ENCODE peak calls at places on chromosomes 1 and 21, in eight cellular contexts. H is small intestine; L is NCI-H2171 treated with DMSO at 0.1 percent for 48 hours; N is HFF-Myc; Z is T-helper 2 cell; D is activated CD4-positive, alpha-beta T cell treated with anti-CD3 and anti-CD28 coated beads, Interleukin-2, amount 50 U/mL, for 4 hours; A is iris pigment epithelial cell; J is stimulated activated CD8-positive, alpha-beta memory T cell treated with anti-CD3 and anti-CD28 coated beads, Interleukin-4, amount 100 ng/mL, for 4 hours. Q is an unnamed sample.

GRCh38 chr1:179169616-179170467 is 59.6 kb downstream of the ABL2 start:
- DNase-seq in H (no peak), L (no peak), A (peak; percentile 90), N (no peak), J (no peak), D (no peak), Z (no peak), Q (no peak)

GRCh38 chr1:246214708-246215504 is 292.2 kb downstream of the SMYD3 start:
- DNase-seq in N (peak; percentile 53), Z (no peak), A (peak; percentile 97), H (no peak), D (no peak), L (no peak), J (no peak), Q (no peak)

GRCh38 chr1:233704125-233704881 is 90.4 kb downstream of the KCNK1 start:
- DNase-seq in N (no peak), L (peak; percentile 17), D (no peak), A (peak; percentile 10), J (no peak), Z (no peak), H (peak; percentile 25), Q (peak; percentile 21)

GRCh38 chr1:40980453-40981121 is 1.1 kb downstream of the CTPS1 start:
- DNase-seq in H (peak; percentile 27), Z (peak; percentile 75), L (peak; percentile 28), A (peak; percentile 64), J (peak; percentile 9), D (peak; percentile 40), N (no peak), Q (peak; percentile 98)

GRCh38 chr1:65254320-65255087 is 54.8 kb upstream of the DNAJC6 start:
- DNase-seq in L (peak; percentile 76), D (peak; percentile 81), H (peak; percentile 73), Z (peak; percentile 91), J (peak; percentile 53), N (no peak), A (peak; percentile 60), Q (peak; percentile 41)

GRCh38 chr1:8155528-8156186 is 129.5 kb upstream of the ERRFI1 start:
- DNase-seq in N (no peak), Z (no peak), J (no peak), A (peak; percentile 43), L (no peak), H (no peak), D (no peak), Q (no peak)

GRCh38 chr21:36699546-36700294 is 805 bp downstream of the SIM2 start:
- DNase-seq in A (no peak), J (no peak), D (no peak), N (no peak), Z (no peak), L (no peak), H (no peak), Q (no peak)

GRCh38 chr1:155455588-155456195 is 106.9 kb downstream of the ASH1L start:
- DNase-seq in A (peak; percentile 45), H (no peak), N (no peak), L (peak; percentile 30), J (no peak), D (no peak), Z (no peak), Q (peak; percentile 16)

GRCh38 chr1:53061123-53061858 is 722 bp upstream of the PODN start:
- DNase-seq in H (no peak), L (no peak), N (no peak), J (no peak), Z (no peak), A (no peak), D (no peak), Q (no peak)

GRCh38 chr1:59223213-59223612 is 73.7 kb upstream of the FGGY start:
- DNase-seq in J (no peak), L (no peak), N (no peak), D (no peak), Z (no peak), A (no peak), H (no peak), Q (no peak)

GRCh38 chr21:16424331-16424749 is 694.6 kb downstream of the USP25 start:
- DNase-seq in N (no peak), J (no peak), L (no peak), Z (no peak), D (no peak), A (peak; percentile 62), H (no peak), Q (no peak)

GRCh38 chr1:2474933-2475371 is 1.1 kb upstream of the PLCH2 start:
- DNase-seq in N (no peak), Z (no peak), A (no peak), L (no peak), H (no peak), D (no peak), J (no peak), Q (no peak)

GRCh38 chr1:223758734-223759133 is 46.4 kb downstream of the CAPN2 start:
- DNase-seq in D (no peak), A (no peak), L (no peak), J (no peak), N (no peak), Z (no peak), H (no peak), Q (no peak)

GRCh38 chr1:2451744-2452582 is 24.1 kb upstream of the PLCH2 start:
- DNase-seq in A (peak; percentile 80), N (peak; percentile 29), L (peak; percentile 89), D (no peak), H (no peak), Z (no peak), J (no peak), Q (no peak)

GRCh38 chr1:201899683-201900429 is 11.2 kb downstream of the SHISA4 start:
- DNase-seq in D (no peak), Z (no peak), J (no peak), H (no peak), L (no peak), A (no peak), N (no peak), Q (no peak)

GRCh38 chr1:181111559-181111958 is 23.1 kb downstream of the IER5 start:
- DNase-seq in A (peak; percentile 81), L (no peak), Z (no peak), D (no peak), H (no peak), J (no peak), N (no peak), Q (no peak)

GRCh38 chr1:170986901-170987300 is 51.6 kb downstream of the MROH9 start:
- DNase-seq in D (no peak), J (no peak), H (no peak), A (no peak), N (no peak), Z (no peak), L (no peak), Q (no peak)

GRCh38 chr1:58727363-58727762 is 27.5 kb upstream of the MYSM1 start:
- DNase-seq in H (no peak), D (no peak), N (peak; percentile 86), J (no peak), Z (no peak), L (peak; percentile 64), A (peak; percentile 87), Q (peak; percentile 25)

GRCh38 chr1:42295816-42296215 is 39.2 kb downstream of the FOXJ3 start:
- DNase-seq in J (no peak), H (no peak), D (no peak), Z (no peak), N (no peak), L (no peak), A (no peak), Q (no peak)

GRCh38 chr1:30409476-30410152 is 313.8 kb downstream of the MATN1 start:
- DNase-seq in H (no peak), L (no peak), D (no peak), N (no peak), A (no peak), Z (no peak), J (no peak), Q (no peak)

GRCh38 chr1:70874063-70874462 is 173.6 kb downstream of the PTGER3 start:
- DNase-seq in H (no peak), A (no peak), D (no peak), N (no peak), J (no peak), Z (no peak), L (no peak), Q (no peak)

GRCh38 chr1:81832573-81832972 is 31.8 kb downstream of the ADGRL2 start:
- DNase-seq in A (peak; percentile 79), H (no peak), Z (no peak), N (no peak), L (no peak), J (no peak), D (no peak), Q (no peak)

GRCh38 chr1:211603191-211603701 is 24.3 kb upstream of the SLC30A1 start:
- DNase-seq in D (no peak), H (peak; percentile 93), L (no peak), A (no peak), N (peak; percentile 72), Z (no peak), J (no peak), Q (no peak)

GRCh38 chr1:41435570-41436178 is 48.8 kb downstream of the EDN2 start:
- DNase-seq in H (no peak), D (no peak), Z (no peak), A (no peak), J (no peak), L (no peak), N (no peak), Q (no peak)

GRCh38 chr1:196059210-196059609 is 549.0 kb downstream of the KCNT2 start:
- DNase-seq in D (no peak), H (no peak), Z (no peak), A (no peak), J (no peak), L (no peak), N (peak; percentile 0), Q (no peak)

GRCh38 chr1:55877440-55878232 is 662.5 kb upstream of the USP24 start:
- DNase-seq in A (no peak), L (no peak), D (no peak), J (no peak), Z (no peak), N (no peak), H (no peak), Q (no peak)

GRCh38 chr1:99759529-99760160 is 6.8 kb downstream of the FRRS1 start:
- DNase-seq in L (no peak), Z (no peak), N (no peak), A (no peak), J (no peak), D (no peak), H (no peak), Q (no peak)

GRCh38 chr1:17502326-17502778 is 37.1 kb upstream of the ARHGEF10L start:
- DNase-seq in Z (peak; percentile 51), D (peak; percentile 12), H (peak; percentile 80), L (peak; percentile 75), J (no peak), A (peak; percentile 69), N (peak; percentile 52), Q (peak; percentile 12)

GRCh38 chr1:2070800-2071530 is 20.8 kb downstream of the PRKCZ start:
- DNase-seq in H (no peak), Z (no peak), J (no peak), A (no peak), N (no peak), L (no peak), D (no peak), Q (no peak)

GRCh38 chr1:94803517-94804441 is 16.4 kb upstream of the SLC44A3 start:
- DNase-seq in Z (no peak), A (no peak), J (no peak), D (no peak), L (peak; percentile 59), N (no peak), H (no peak), Q (peak; percentile 15)

GRCh38 chr1:188371295-188371806 is 1542.6 kb downstream of the PLA2G4A start:
- DNase-seq in L (no peak), D (no peak), A (no peak), H (no peak), J (no peak), Z (no peak), N (no peak), Q (no peak)

GRCh38 chr1:233114159-233114558 is 163.7 kb downstream of the NTPCR start:
- DNase-seq in A (peak; percentile 78), L (no peak), J (no peak), H (no peak), N (no peak), Z (no peak), D (no peak), Q (no peak)

GRCh38 chr1:112237983-112238515 is 158.0 kb upstream of the CTTNBP2NL start:
- DNase-seq in Z (no peak), L (peak; percentile 54), J (no peak), D (no peak), H (peak; percentile 6), N (no peak), A (no peak), Q (no peak)

GRCh38 chr1:97632776-97633175 is 288.1 kb downstream of the DPYD start:
- DNase-seq in H (no peak), L (peak; percentile 5), Z (no peak), D (no peak), J (no peak), N (no peak), A (peak; percentile 56), Q (no peak)